ENCODE peak calls at places on chromosome 1, in four cellular contexts. V is right atrium auricular region, C is iPS DF 6.9, A is psoas muscle. P is an unnamed sample. For H3K4me1 and H3K36me3, the result is how much of the 10 kb centered on the place peaks cover.

GRCh38 chr1:65423884-65424655 is 3.6 kb downstream of the LEPR start:
- DNase-seq in C (no peak), A (no peak), V (no peak), P (no peak)

GRCh38 chr1:155933591-155934096 is 569 bp downstream of the KHDC4 start:
- DNase-seq in C (no peak), V (no peak), A (no peak), P (no peak)

GRCh38 chr1:197321821-197322220 is 53.8 kb downstream of the CRB1 start:
- DNase-seq in C (no peak), V (no peak), A (no peak), P (no peak)

GRCh38 chr1:210293191-210293607 is 35.5 kb upstream of the HHAT start:
- DNase-seq in C (no peak), A (peak), V (peak), P (peak)

GRCh38 chr1:54125671-54126070 is 27.1 kb downstream of the CDCP2 start:
- DNase-seq in A (peak), C (no peak), V (no peak), P (no peak)

GRCh38 chr1:56927171-56927570 is 38.6 kb downstream of the C8B start:
- DNase-seq in V (no peak), C (no peak), A (no peak), P (no peak)

GRCh38 chr1:54816130-54816529 is 15.0 kb upstream of the TTC22 start:
- DNase-seq in C (no peak), A (no peak), V (no peak), P (no peak)

GRCh38 chr1:13783551-13783950 is 83.6 kb downstream of the PRDM2 start:
- DNase-seq in V (no peak), A (no peak), C (no peak), P (no peak)

GRCh38 chr1:203268901-203269653 is 36.2 kb upstream of the BTG2 start:
- DNase-seq in C (no peak), A (no peak), V (no peak), P (no peak)

GRCh38 chr1:222697203-222697602 is 15.1 kb downstream of the AIDA start:
- DNase-seq in V (no peak), C (no peak), A (no peak), P (no peak)

GRCh38 chr1:30635386-30635975 is 87.9 kb downstream of the MATN1 start:
- DNase-seq in C (no peak), V (no peak), A (no peak), P (no peak)

GRCh38 chr1:247749870-247750269 is 1.9 kb upstream of the OR14A2 start:
- DNase-seq in A (no peak), C (no peak), V (no peak), P (no peak)

GRCh38 chr1:68994096-68994495 is 497.2 kb upstream of the DEPDC1 start:
- DNase-seq in A (no peak), C (no peak), V (no peak), P (no peak)

GRCh38 chr1:203492486-203493130 is 1.3 kb upstream of the OPTC start:
- DNase-seq in C (no peak), V (no peak), A (no peak), P (no peak)

GRCh38 chr1:200610846-200611245 is 9.7 kb downstream of the KIF14 start:
- DNase-seq in A (no peak), C (no peak), V (no peak), P (no peak)

GRCh38 chr1:53656062-53656915 is 82.7 kb downstream of the GLIS1 start:
- DNase-seq in C (no peak), V (no peak), A (no peak), P (peak)

GRCh38 chr1:168230709-168231108 is 4.9 kb downstream of the SFT2D2 start:
- DNase-seq in V (no peak), C (no peak), A (no peak), P (no peak)

GRCh38 chr1:12072741-12073140 is 9.6 kb downstream of the TNFRSF8 start:
- DNase-seq in C (no peak), A (no peak), V (no peak), P (no peak)
- H3K4me1 ChIP-seq in C (under half), A (under half), V (under half), P (under half)

DNA sequence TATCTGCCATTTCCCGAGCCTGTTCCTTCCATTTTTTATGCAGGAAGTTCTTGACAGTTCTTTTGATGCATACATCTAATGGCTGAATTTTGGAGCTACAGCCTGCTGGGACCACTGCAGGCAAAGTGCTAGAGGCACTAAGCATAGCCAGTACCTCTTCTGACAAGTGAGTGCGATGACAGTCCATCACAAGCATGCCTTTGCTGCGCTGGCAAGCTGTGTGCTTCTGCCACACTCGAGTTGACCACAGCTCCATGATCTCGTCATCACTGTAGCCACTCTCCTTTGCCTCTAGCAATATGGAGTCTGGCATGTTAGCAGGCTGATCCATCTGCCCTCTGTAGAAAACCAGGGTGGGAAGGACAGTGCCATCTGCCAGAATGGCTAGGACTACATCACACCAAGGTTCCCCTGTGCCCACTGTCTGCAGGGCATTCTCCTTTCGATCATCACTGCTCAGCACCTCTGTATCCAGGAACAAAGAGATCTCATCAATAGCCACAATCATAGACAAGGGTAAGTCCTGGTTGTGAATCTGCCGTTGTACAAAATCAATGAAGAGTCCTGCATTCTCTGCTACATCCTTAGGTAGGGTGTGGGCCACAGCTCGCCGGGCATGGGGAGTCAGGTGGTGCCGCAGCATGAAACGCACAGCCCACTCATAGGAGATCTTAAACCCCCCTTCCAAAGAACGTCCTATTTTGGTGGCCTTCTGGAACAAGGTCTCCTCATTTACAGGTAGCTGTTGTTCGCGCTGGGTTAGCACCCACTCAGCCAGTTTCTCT is 6.0 kb downstream of the PSMB4 start:
- DNase-seq in C (no peak), V (no peak), A (no peak), P (no peak)
- H3K36me3 ChIP-seq in C (under half), V (half or more), A (half or more), P (under half)

GRCh38 chr1:113278777-113279176 is 111.5 kb upstream of the MAGI3 start:
- DNase-seq in V (no peak), A (no peak), C (no peak), P (no peak)
- H3K27ac ChIP-seq in V (no peak), A (no peak), C (no peak), P (no peak)

GRCh38 chr1:117636637-117637425 is 31.0 kb downstream of the TENT5C start:
- DNase-seq in C (no peak), V (no peak), A (no peak), P (no peak)
- H3K4me1 ChIP-seq in C (under half), V (under half), A (under half), P (under half)

GRCh38 chr1:175013445-175013844 is 9.8 kb downstream of the MRPS14 start:
- DNase-seq in V (no peak), C (no peak), A (no peak), P (no peak)
- H3K36me3 ChIP-seq in V (half or more), C (under half), A (half or more), P (under half)

P was measured in aorta.